ENCODE peak calls at places on chromosome 17, in four cellular contexts. A is fibroblast of lung, Y is hepatocyte, F is transverse colon. W is an unnamed sample.

GRCh38 chr17:2853722-2854580 is 57.7 kb downstream of the RAP1GAP2 start:
- DNase-seq in A (peak), Y (peak), F (peak), W (peak)

GRCh38 chr17:7825206-7825980 is 8.6 kb upstream of the KDM6B start:
- DNase-seq in A (peak), Y (peak), F (no peak), W (no peak)

GRCh38 chr17:9645858-9646555 is 690 bp downstream of the USP43 start:
- DNase-seq in A (peak), Y (peak), F (peak), W (no peak)

GRCh38 chr17:45131616-45132301 is 556 bp downstream of the PLCD3 start:
- DNase-seq in A (no peak), Y (peak), F (peak), W (peak)

GRCh38 chr17:42456223-42457106 is 2.2 kb upstream of the ATP6V0A1 start:
- DNase-seq in A (peak), Y (no peak), F (no peak), W (peak)

GRCh38 chr17:75288784-75289121 is 480 bp downstream of the SLC25A19 start:
- DNase-seq in A (no peak), Y (no peak), F (peak), W (peak)

GRCh38 chr17:19812407-19812806 is 55.3 kb downstream of the ULK2 start:
- DNase-seq in A (no peak), Y (peak), F (no peak), W (peak)

GRCh38 chr17:75729351-75729750 is 8.1 kb downstream of the ITGB4 start:
- DNase-seq in A (no peak), Y (no peak), F (no peak), W (no peak)

GRCh38 chr17:1967092-1967662 is 58.0 kb downstream of the RTN4RL1 start:
- DNase-seq in A (no peak), Y (no peak), F (no peak), W (no peak)

GRCh38 chr17:6677158-6677831 is 25.7 kb downstream of the C17orf100 start:
- DNase-seq in A (peak), Y (no peak), F (no peak), W (no peak)

GRCh38 chr17:7022791-7023571 is at the start of gene BCL6B:
- DNase-seq in A (no peak), Y (no peak), F (no peak), W (no peak)

GRCh38 chr17:8003594-8004181 is 1.3 kb downstream of the GUCY2D start:
- DNase-seq in A (no peak), Y (no peak), F (no peak), W (no peak)

GRCh38 chr17:81049973-81050551 is 15.1 kb downstream of the BAIAP2 start:
- DNase-seq in A (peak), Y (no peak), F (peak), W (no peak)

GRCh38 chr17:9875441-9875840 is 29.6 kb downstream of the RCVRN start:
- DNase-seq in A (peak), Y (peak), F (no peak), W (no peak)

GRCh38 chr17:75748706-75749105 is 16.3 kb downstream of the GALK1 start:
- DNase-seq in A (no peak), Y (no peak), F (no peak), W (no peak)

GRCh38 chr17:8555062-8555461 is 75.5 kb downstream of the MYH10 start:
- DNase-seq in A (no peak), Y (no peak), F (no peak), W (no peak)

GRCh38 chr17:156946-157345 is 19.6 kb downstream of the SCGB1C2 start:
- DNase-seq in A (no peak), Y (no peak), F (no peak), W (no peak)

GRCh38 chr17:39704821-39705551 is 5.1 kb downstream of the ERBB2 start:
- DNase-seq in A (peak), Y (no peak), F (no peak), W (no peak)
- H3K27ac ChIP-seq in A (no peak), Y (no peak), F (peak), W (no peak)

GRCh38 chr17:68910256-68910705 is 44.9 kb downstream of the ABCA8 start:
- DNase-seq in A (peak), Y (no peak), F (no peak), W (no peak)

GRCh38 chr17:68910789-68911431 is 44.3 kb downstream of the ABCA8 start:
- DNase-seq in A (no peak), Y (no peak), F (no peak), W (no peak)

GRCh38 chr17:68908045-68908444 is 47.1 kb downstream of the ABCA8 start:
- DNase-seq in A (no peak), Y (no peak), F (no peak), W (no peak)

GRCh38 chr17:68906638-68907037 is 48.6 kb downstream of the ABCA8 start:
- DNase-seq in A (peak), Y (peak), F (no peak), W (peak)

GRCh38 chr17:68909066-68909465 is 46.1 kb downstream of the ABCA8 start:
- DNase-seq in A (peak), Y (peak), F (peak), W (peak)
- H3K27ac ChIP-seq in A (peak), Y (peak), F (peak), W (no peak)

DNA sequence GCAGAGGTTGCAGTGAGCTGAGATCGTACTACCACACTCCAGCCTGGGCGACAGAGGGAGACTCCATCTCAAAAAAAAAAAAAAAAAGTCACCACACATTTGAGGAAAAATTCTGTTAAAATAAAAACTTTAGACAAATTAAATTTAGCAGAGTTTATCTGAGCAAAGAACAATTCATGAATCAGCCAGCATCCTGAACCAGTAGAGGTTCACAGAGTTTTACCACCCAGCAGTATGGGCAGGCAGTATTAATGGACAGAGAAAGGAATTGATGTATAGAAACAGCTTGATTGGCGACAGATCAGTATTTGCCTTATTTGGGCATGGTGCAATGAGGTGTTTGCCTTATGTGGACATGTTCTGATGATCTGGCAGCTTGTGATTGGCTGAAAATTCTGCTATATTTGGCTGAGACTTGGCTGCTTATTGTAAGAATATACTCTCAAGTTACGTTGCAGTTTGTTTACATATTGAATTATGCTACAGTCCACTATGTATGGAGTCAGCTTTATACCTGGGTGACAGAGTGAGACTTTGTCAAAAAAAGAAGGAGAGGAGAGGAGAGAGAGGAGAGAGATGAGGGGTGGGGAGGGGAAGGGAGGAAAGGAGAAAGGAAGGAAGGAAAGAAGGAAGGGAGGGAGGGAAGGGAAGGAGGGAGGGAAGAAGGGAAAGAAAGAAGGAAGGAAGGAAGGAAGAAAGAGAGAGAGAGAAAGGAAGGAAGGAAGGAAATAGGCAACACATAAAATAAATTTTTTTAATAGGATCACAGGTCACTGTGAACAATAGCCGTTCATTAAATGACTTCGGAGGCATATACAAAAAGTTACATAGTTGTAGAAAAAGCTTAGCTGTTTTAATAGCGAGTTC is 14.6 kb downstream of the ABCC3 start:
- DNase-seq in A (no peak), Y (no peak), F (no peak), W (no peak)
- H3K27ac ChIP-seq in A (no peak), Y (no peak), F (no peak), W (no peak)

GRCh38 chr17:36743130-36743529 is 141.7 kb downstream of the MRM1 start:
- DNase-seq in A (no peak), Y (no peak), F (no peak), W (no peak)

GRCh38 chr17:36741019-36741902 is 139.9 kb downstream of the MRM1 start:
- DNase-seq in A (no peak), Y (no peak), F (no peak), W (no peak)

GRCh38 chr17:36740157-36740556 is 138.8 kb downstream of the MRM1 start:
- DNase-seq in A (no peak), Y (no peak), F (no peak), W (no peak)

GRCh38 chr17:36739208-36739607 is 137.8 kb downstream of the MRM1 start:
- DNase-seq in A (no peak), Y (no peak), F (no peak), W (no peak)

GRCh38 chr17:36742267-36743000 is 141.1 kb downstream of the MRM1 start:
- DNase-seq in A (no peak), Y (no peak), F (no peak), W (no peak)
- H3K27ac ChIP-seq in A (no peak), Y (no peak), F (no peak), W (no peak)

DNA sequence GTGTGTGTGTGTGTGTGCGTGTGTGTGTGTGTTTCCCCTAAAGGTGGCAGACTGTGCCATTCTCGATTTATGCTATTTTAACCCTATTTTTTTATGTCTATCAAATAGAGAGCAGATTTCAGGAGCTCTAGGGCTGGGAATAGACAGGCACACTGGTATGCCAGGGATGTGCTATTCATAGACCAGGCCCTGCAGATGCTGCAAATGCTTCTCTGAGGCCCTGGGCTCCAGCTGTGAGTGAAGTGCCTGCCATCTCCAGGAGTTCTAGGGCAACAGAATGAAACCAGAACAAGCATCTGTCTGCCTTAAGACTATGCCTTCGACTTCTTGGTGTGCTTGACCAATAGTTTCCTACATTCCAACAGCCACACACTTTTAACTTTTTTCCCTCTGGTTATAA is 68.0 kb downstream of the MARCHF10 start:
- DNase-seq in A (no peak), Y (no peak), F (no peak), W (no peak)
- H3K27ac ChIP-seq in A (no peak), Y (no peak), F (no peak), W (no peak)

GRCh38 chr17:77494664-77495435 is 354.1 kb downstream of the SEC14L1 start:
- DNase-seq in A (peak), Y (peak), F (peak), W (peak)
- H3K27ac ChIP-seq in A (no peak), Y (peak), F (peak), W (peak)

GRCh38 chr17:69516911-69517310 is 102.4 kb downstream of the MAP2K6 start:
- DNase-seq in A (peak), Y (no peak), F (no peak), W (peak)
- H3K27ac ChIP-seq in A (no peak), Y (no peak), F (no peak), W (peak)

GRCh38 chr17:72118588-72119279 is 2.1 kb upstream of the SOX9 start:
- DNase-seq in A (peak), Y (peak), F (peak), W (peak)

GRCh38 chr17:72117748-72118587 is 2.9 kb upstream of the SOX9 start:
- DNase-seq in A (no peak), Y (no peak), F (peak), W (no peak)

GRCh38 chr17:72119963-72120877 is 600 bp upstream of the SOX9 start:
- DNase-seq in A (peak), Y (peak), F (peak), W (no peak)

GRCh38 chr17:72120878-72121163 is at the start of gene SOX9:
- DNase-seq in A (peak), Y (peak), F (peak), W (no peak)

GRCh38 chr17:72119280-72119962 is 1.4 kb upstream of the SOX9 start:
- DNase-seq in A (no peak), Y (no peak), F (no peak), W (no peak)
- H3K27ac ChIP-seq in A (peak), Y (peak), F (peak), W (no peak)

DNA sequence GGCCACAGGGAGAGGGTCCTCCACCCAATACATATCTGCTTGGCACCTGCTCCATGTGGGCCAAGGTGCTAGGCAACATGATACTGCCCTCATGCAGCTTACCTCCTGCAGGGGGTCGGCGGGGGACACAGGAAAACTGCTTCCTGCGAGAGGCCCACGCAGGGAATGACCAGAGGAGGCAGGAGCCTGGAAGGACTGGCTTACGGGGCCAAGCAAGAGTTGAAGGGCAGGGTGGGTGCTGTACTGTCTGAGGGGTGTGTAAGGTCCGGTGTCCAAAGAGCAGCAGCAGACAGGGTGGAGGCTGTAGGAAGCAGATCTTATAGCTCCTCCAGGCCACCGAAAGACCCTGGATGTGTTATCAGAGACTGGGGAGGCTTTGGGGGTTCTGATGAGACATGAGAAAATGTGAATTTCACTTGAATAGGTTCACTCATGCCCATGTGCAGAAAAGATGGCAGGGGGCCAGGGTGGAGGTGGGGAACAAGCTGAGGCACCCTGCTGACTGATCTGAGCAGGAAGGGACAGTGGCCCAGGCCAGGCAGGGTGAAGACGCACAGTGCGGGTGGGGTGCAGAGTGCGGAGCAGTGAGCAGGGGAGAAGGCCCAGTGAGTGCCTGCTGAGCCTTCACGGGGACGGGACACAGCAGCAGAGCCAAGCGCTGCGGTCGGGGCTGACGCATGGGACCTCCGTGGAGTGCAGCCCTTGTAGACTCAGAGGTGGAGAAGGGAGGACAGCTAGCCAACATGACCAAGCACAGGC is 8.3 kb downstream of the FLCN start:
- DNase-seq in A (no peak), Y (no peak), F (no peak), W (no peak)
- H3K27ac ChIP-seq in A (no peak), Y (no peak), F (no peak), W (no peak)